ENCODE peak calls at places on chromosomes 5 and 9, in seven cellular contexts. One of them, this sample, is unnamed.

GRCh38 chr9:131543141-131543540 is 2.2 kb upstream of the PRRT1B start:
- DNase-seq in CD8-positive, alpha-beta T cell: no peak
- DNase-seq in pancreas: no peak
- DNase-seq in mammary epithelial cell: no peak
- DNase-seq in MM.1S: no peak
- DNase-seq in astrocyte: no peak
- DNase-seq in spleen: no peak
- DNase-seq in this sample: no peak

GRCh38 chr5:150559701-150560100 is 51.8 kb downstream of the NDST1 start:
- DNase-seq in CD8-positive, alpha-beta T cell: no peak
- DNase-seq in pancreas: no peak
- DNase-seq in mammary epithelial cell: peak
- DNase-seq in MM.1S: no peak
- DNase-seq in astrocyte: peak
- DNase-seq in spleen: no peak
- DNase-seq in this sample: peak

GRCh38 chr5:124960266-124960665 is 213.8 kb upstream of the ZNF608 start:
- DNase-seq in CD8-positive, alpha-beta T cell: no peak
- DNase-seq in pancreas: no peak
- DNase-seq in mammary epithelial cell: peak
- DNase-seq in MM.1S: no peak
- DNase-seq in astrocyte: no peak
- DNase-seq in spleen: no peak
- DNase-seq in this sample: no peak

GRCh38 chr9:76571288-76572204 is 112.6 kb downstream of the GCNT1 start:
- DNase-seq in CD8-positive, alpha-beta T cell: no peak
- DNase-seq in pancreas: no peak
- DNase-seq in mammary epithelial cell: no peak
- DNase-seq in MM.1S: peak
- DNase-seq in astrocyte: no peak
- DNase-seq in spleen: peak
- DNase-seq in this sample: peak

GRCh38 chr5:6365977-6366590 is 12.3 kb downstream of the MED10 start:
- DNase-seq in CD8-positive, alpha-beta T cell: no peak
- DNase-seq in pancreas: no peak
- DNase-seq in mammary epithelial cell: no peak
- DNase-seq in MM.1S: no peak
- DNase-seq in astrocyte: no peak
- DNase-seq in spleen: no peak
- DNase-seq in this sample: no peak

GRCh38 chr5:75466317-75466716 is 45.1 kb downstream of the CERT1 start:
- DNase-seq in CD8-positive, alpha-beta T cell: no peak
- DNase-seq in pancreas: no peak
- DNase-seq in mammary epithelial cell: no peak
- DNase-seq in MM.1S: no peak
- DNase-seq in astrocyte: no peak
- DNase-seq in spleen: no peak
- DNase-seq in this sample: no peak

GRCh38 chr9:3929345-3930150 is 370.3 kb downstream of the GLIS3 start:
- DNase-seq in CD8-positive, alpha-beta T cell: no peak
- DNase-seq in pancreas: no peak
- DNase-seq in mammary epithelial cell: no peak
- DNase-seq in MM.1S: no peak
- DNase-seq in astrocyte: no peak
- DNase-seq in spleen: no peak
- DNase-seq in this sample: no peak

GRCh38 chr9:98430535-98430934 is 175.1 kb upstream of the TBC1D2 start:
- DNase-seq in CD8-positive, alpha-beta T cell: no peak
- DNase-seq in pancreas: no peak
- DNase-seq in mammary epithelial cell: no peak
- DNase-seq in MM.1S: no peak
- DNase-seq in astrocyte: peak
- DNase-seq in spleen: no peak
- DNase-seq in this sample: no peak

GRCh38 chr9:86764230-86765039 is 182.9 kb downstream of the GAS1 start:
- DNase-seq in CD8-positive, alpha-beta T cell: no peak
- DNase-seq in pancreas: no peak
- DNase-seq in mammary epithelial cell: no peak
- DNase-seq in MM.1S: no peak
- DNase-seq in astrocyte: no peak
- DNase-seq in spleen: no peak
- DNase-seq in this sample: peak

GRCh38 chr5:93100433-93100832 is 480.6 kb downstream of the NR2F1-AS1 start:
- DNase-seq in CD8-positive, alpha-beta T cell: no peak
- DNase-seq in pancreas: no peak
- DNase-seq in mammary epithelial cell: peak
- DNase-seq in MM.1S: no peak
- DNase-seq in astrocyte: peak
- DNase-seq in spleen: no peak
- DNase-seq in this sample: no peak

GRCh38 chr5:156103116-156103860 is 223.7 kb upstream of the SGCD start:
- DNase-seq in CD8-positive, alpha-beta T cell: no peak
- DNase-seq in pancreas: no peak
- DNase-seq in mammary epithelial cell: no peak
- DNase-seq in MM.1S: no peak
- DNase-seq in astrocyte: peak
- DNase-seq in spleen: no peak
- DNase-seq in this sample: no peak

GRCh38 chr5:74382864-74383618 is 257.5 kb downstream of the ENC1 start:
- DNase-seq in CD8-positive, alpha-beta T cell: no peak
- DNase-seq in pancreas: no peak
- DNase-seq in mammary epithelial cell: peak
- DNase-seq in MM.1S: no peak
- DNase-seq in astrocyte: peak
- DNase-seq in spleen: no peak
- DNase-seq in this sample: peak

GRCh38 chr5:111853748-111854147 is 96.8 kb upstream of the NREP start:
- DNase-seq in CD8-positive, alpha-beta T cell: no peak
- DNase-seq in pancreas: no peak
- DNase-seq in mammary epithelial cell: no peak
- DNase-seq in MM.1S: no peak
- DNase-seq in astrocyte: no peak
- DNase-seq in spleen: no peak
- DNase-seq in this sample: no peak

GRCh38 chr5:67063791-67064190 is 132.8 kb downstream of the CD180 start:
- DNase-seq in CD8-positive, alpha-beta T cell: no peak
- DNase-seq in pancreas: no peak
- DNase-seq in mammary epithelial cell: peak
- DNase-seq in MM.1S: no peak
- DNase-seq in astrocyte: peak
- DNase-seq in spleen: no peak
- DNase-seq in this sample: peak

GRCh38 chr9:33161011-33161588 is 6.0 kb downstream of the B4GALT1 start:
- DNase-seq in CD8-positive, alpha-beta T cell: no peak
- DNase-seq in pancreas: peak
- DNase-seq in mammary epithelial cell: peak
- DNase-seq in MM.1S: no peak
- DNase-seq in astrocyte: peak
- DNase-seq in spleen: peak
- DNase-seq in this sample: peak

GRCh38 chr5:80239680-80240367 is 16.0 kb downstream of the SERINC5 start:
- DNase-seq in CD8-positive, alpha-beta T cell: no peak
- DNase-seq in pancreas: no peak
- DNase-seq in mammary epithelial cell: peak
- DNase-seq in MM.1S: no peak
- DNase-seq in astrocyte: peak
- DNase-seq in spleen: no peak
- DNase-seq in this sample: peak

GRCh38 chr9:4292781-4293180 is 7.1 kb downstream of the GLIS3 start:
- DNase-seq in CD8-positive, alpha-beta T cell: no peak
- DNase-seq in pancreas: no peak
- DNase-seq in mammary epithelial cell: no peak
- DNase-seq in MM.1S: no peak
- DNase-seq in astrocyte: peak
- DNase-seq in spleen: no peak
- DNase-seq in this sample: peak

GRCh38 chr5:75021229-75021628 is 31.1 kb downstream of the GCNT4 start:
- DNase-seq in CD8-positive, alpha-beta T cell: no peak
- DNase-seq in pancreas: no peak
- DNase-seq in mammary epithelial cell: no peak
- DNase-seq in MM.1S: no peak
- DNase-seq in astrocyte: no peak
- DNase-seq in spleen: no peak
- DNase-seq in this sample: no peak

GRCh38 chr5:23507278-23507685 is at the start of gene PRDM9:
- DNase-seq in CD8-positive, alpha-beta T cell: no peak
- DNase-seq in pancreas: peak
- DNase-seq in mammary epithelial cell: no peak
- DNase-seq in MM.1S: no peak
- DNase-seq in astrocyte: no peak
- DNase-seq in spleen: peak
- DNase-seq in this sample: peak
- H3K4me3 ChIP-seq in CD8-positive, alpha-beta T cell: no peak
- H3K4me3 ChIP-seq in pancreas: no peak
- H3K4me3 ChIP-seq in mammary epithelial cell: no peak
- H3K4me3 ChIP-seq in MM.1S: no peak
- H3K4me3 ChIP-seq in astrocyte: no peak
- H3K4me3 ChIP-seq in spleen: no peak
- H3K4me3 ChIP-seq in this sample: peak

DNA sequence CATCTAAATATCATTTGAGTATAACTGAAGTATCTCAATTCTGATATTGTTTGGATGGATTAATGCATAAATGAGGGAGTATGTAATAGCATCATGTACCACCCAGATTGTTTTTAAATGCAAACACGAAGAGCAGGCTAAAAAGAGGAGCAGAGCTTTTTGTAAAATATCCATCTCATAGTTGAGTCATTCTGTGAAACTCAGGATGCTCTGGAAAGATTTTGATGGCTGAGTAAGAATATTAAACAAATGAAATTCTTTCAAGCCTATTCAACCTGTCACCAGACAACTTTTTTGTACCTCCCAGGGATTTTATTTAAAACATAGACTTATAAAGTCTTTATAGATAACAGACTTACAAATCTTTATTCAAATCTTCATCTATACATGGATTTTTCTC is 625.9 kb downstream of the TLE4 start:
- DNase-seq in CD8-positive, alpha-beta T cell: no peak
- DNase-seq in pancreas: no peak
- DNase-seq in mammary epithelial cell: no peak
- DNase-seq in MM.1S: no peak
- DNase-seq in astrocyte: peak
- DNase-seq in spleen: no peak
- DNase-seq in this sample: peak
- TF ChIP-seq CTCF in CD8-positive, alpha-beta T cell: no peak
- TF ChIP-seq CTCF in pancreas: no peak
- TF ChIP-seq CTCF in mammary epithelial cell: no peak
- TF ChIP-seq CTCF in MM.1S: no peak
- TF ChIP-seq CTCF in astrocyte: no peak
- TF ChIP-seq CTCF in spleen: no peak
- TF ChIP-seq CTCF in this sample: no peak

DNA sequence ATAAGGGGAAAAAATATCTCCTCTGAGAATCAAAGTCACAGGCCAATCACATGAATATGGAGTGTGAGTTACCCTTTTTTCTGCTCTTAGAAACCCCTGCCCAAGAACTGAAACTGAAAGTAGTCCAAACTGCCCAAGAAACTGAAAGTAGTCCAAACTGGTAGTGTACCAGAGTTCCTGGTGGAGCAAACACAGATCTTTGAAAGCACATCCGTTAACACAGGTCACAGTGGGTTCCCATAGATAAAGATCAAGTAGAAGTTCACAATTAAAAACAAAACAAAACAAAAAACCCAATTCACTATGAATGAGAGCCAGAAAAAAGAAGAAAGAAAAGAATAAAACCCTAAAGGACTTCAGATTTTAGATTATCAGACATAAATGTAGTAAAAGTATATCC is 332.4 kb upstream of the EFNA5 start:
- DNase-seq in CD8-positive, alpha-beta T cell: no peak
- DNase-seq in pancreas: no peak
- DNase-seq in mammary epithelial cell: peak
- DNase-seq in MM.1S: peak
- DNase-seq in astrocyte: peak
- DNase-seq in spleen: no peak
- DNase-seq in this sample: peak
- H3K4me3 ChIP-seq in CD8-positive, alpha-beta T cell: no peak
- H3K4me3 ChIP-seq in pancreas: no peak
- H3K4me3 ChIP-seq in mammary epithelial cell: no peak
- H3K4me3 ChIP-seq in MM.1S: peak
- H3K4me3 ChIP-seq in astrocyte: no peak
- H3K4me3 ChIP-seq in spleen: no peak
- H3K4me3 ChIP-seq in this sample: no peak

GRCh38 chr9:16848189-16848588 is 22.3 kb downstream of the BNC2 start:
- DNase-seq in CD8-positive, alpha-beta T cell: no peak
- DNase-seq in pancreas: no peak
- DNase-seq in mammary epithelial cell: no peak
- DNase-seq in MM.1S: no peak
- DNase-seq in astrocyte: no peak
- DNase-seq in spleen: no peak
- DNase-seq in this sample: no peak
- TF ChIP-seq CTCF in CD8-positive, alpha-beta T cell: no peak
- TF ChIP-seq CTCF in pancreas: no peak
- TF ChIP-seq CTCF in mammary epithelial cell: no peak
- TF ChIP-seq CTCF in MM.1S: no peak
- TF ChIP-seq CTCF in astrocyte: no peak
- TF ChIP-seq CTCF in spleen: no peak
- TF ChIP-seq CTCF in this sample: no peak

DNA sequence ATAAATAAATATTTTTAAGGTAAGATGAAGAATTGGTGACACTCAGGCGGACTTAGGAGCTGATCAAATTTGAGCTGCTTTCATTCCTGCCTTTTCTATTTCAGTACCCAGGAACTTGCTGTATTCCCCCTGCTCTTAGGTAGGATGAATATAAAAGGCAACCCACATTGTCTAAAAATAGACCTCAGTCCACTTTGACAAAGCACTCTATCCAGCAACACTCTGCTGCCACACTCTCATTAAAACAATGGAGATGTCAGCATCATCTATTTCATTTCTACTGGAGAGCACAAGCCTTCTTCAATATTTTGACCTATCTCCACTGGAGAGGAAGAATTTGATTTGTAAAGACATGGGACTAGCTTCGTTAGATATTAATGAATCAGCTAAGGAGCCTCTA is 468.5 kb downstream of the PTPRD start:
- DNase-seq in CD8-positive, alpha-beta T cell: no peak
- DNase-seq in pancreas: no peak
- DNase-seq in mammary epithelial cell: no peak
- DNase-seq in MM.1S: no peak
- DNase-seq in astrocyte: no peak
- DNase-seq in spleen: no peak
- DNase-seq in this sample: no peak
- H3K4me3 ChIP-seq in CD8-positive, alpha-beta T cell: no peak
- H3K4me3 ChIP-seq in pancreas: no peak
- H3K4me3 ChIP-seq in mammary epithelial cell: no peak
- H3K4me3 ChIP-seq in MM.1S: no peak
- H3K4me3 ChIP-seq in astrocyte: no peak
- H3K4me3 ChIP-seq in spleen: no peak
- H3K4me3 ChIP-seq in this sample: no peak

This sample was measured in epithelial cell of esophagus.